ENCODE peak calls at places on chromosomes 6 and 20, in six cellular contexts. L is WTC11, Y is HEK293T, C is NCI-H1930, Q is EL, G is IMR-90. T is an unnamed sample.

GRCh38 chr6:163183791-163184190 is 230.7 kb upstream of the QKI start:
- DNase-seq in L (no peak), Y (no peak), C (no peak), Q (peak), G (no peak), T (no peak)

GRCh38 chr6:63560806-63561672 is 11.2 kb upstream of the LOC128125822 start:
- DNase-seq in L (no peak), Y (no peak), C (no peak), Q (no peak), G (peak), T (no peak)

GRCh38 chr20:17895641-17896246 is 72.8 kb downstream of the SNX5 start:
- DNase-seq in L (no peak), Y (no peak), C (no peak), Q (peak), G (peak), T (no peak)

GRCh38 chr6:169619650-169620049 is 82.2 kb downstream of the WDR27 start:
- DNase-seq in L (no peak), Y (no peak), C (no peak), Q (peak), G (peak), T (no peak)

GRCh38 chr6:45535933-45536332 is 158.2 kb upstream of the SUPT3H start:
- DNase-seq in L (no peak), Y (no peak), C (no peak), Q (no peak), G (no peak), T (no peak)

GRCh38 chr6:159390384-159390783 is 221.2 kb downstream of the FNDC1 start:
- DNase-seq in L (no peak), Y (no peak), C (no peak), Q (no peak), G (no peak), T (no peak)

GRCh38 chr6:119096683-119097310 is 18.3 kb upstream of the FAM184A start:
- DNase-seq in L (no peak), Y (no peak), C (no peak), Q (no peak), G (peak), T (no peak)

GRCh38 chr20:11901127-11901526 is 16.6 kb upstream of the BTBD3 start:
- DNase-seq in L (no peak), Y (no peak), C (no peak), Q (peak), G (peak), T (no peak)

GRCh38 chr6:166307981-166308768 is at the start of gene PRR18:
- DNase-seq in L (peak), Y (no peak), C (peak), Q (no peak), G (no peak), T (no peak)

GRCh38 chr6:166957087-166957804 is 896 bp upstream of the RNASET2 start:
- DNase-seq in L (peak), Y (no peak), C (no peak), Q (peak), G (no peak), T (no peak)

GRCh38 chr6:35197196-35197595 is 16.6 kb upstream of the SCUBE3 start:
- DNase-seq in L (no peak), Y (no peak), C (no peak), Q (no peak), G (no peak), T (no peak)

GRCh38 chr6:5950448-5950847 is 56.3 kb downstream of the NRN1 start:
- DNase-seq in L (peak), Y (peak), C (no peak), Q (peak), G (no peak), T (no peak)

GRCh38 chr20:24634855-24635254 is 165.4 kb downstream of the SYNDIG1 start:
- DNase-seq in L (no peak), Y (peak), C (no peak), Q (peak), G (peak), T (no peak)

GRCh38 chr6:26422329-26422728 is 18.0 kb upstream of the BTN3A3 start:
- DNase-seq in L (no peak), Y (no peak), C (no peak), Q (no peak), G (no peak), T (no peak)

GRCh38 chr20:14712302-14712739 is 374.9 kb upstream of the FLRT3 start:
- DNase-seq in L (no peak), Y (no peak), C (no peak), Q (peak), G (peak), T (no peak)

GRCh38 chr6:14511192-14511591 is 393.6 kb downstream of the CD83 start:
- DNase-seq in L (no peak), Y (no peak), C (no peak), Q (no peak), G (no peak), T (no peak)

GRCh38 chr6:12060780-12061619 is 48.9 kb downstream of the HIVEP1 start:
- DNase-seq in L (peak), Y (no peak), C (no peak), Q (no peak), G (peak), T (no peak)

GRCh38 chr6:30725713-30726505 is 5.8 kb downstream of the TUBB start:
- DNase-seq in L (no peak), Y (no peak), C (no peak), Q (peak), G (peak), T (no peak)

GRCh38 chr6:111118816-111119215 is 31.5 kb downstream of the SLC16A10 start:
- DNase-seq in L (no peak), Y (no peak), C (no peak), Q (peak), G (no peak), T (no peak)

GRCh38 chr20:34956751-34957472 is 1.2 kb downstream of the MYH7B start:
- DNase-seq in L (no peak), Y (no peak), C (no peak), Q (no peak), G (no peak), T (no peak)

GRCh38 chr20:46857061-46857831 is 37.4 kb upstream of the EYA2 start:
- DNase-seq in L (no peak), Y (no peak), C (no peak), Q (no peak), G (peak), T (no peak)

GRCh38 chr20:1761116-1761515 is 103.5 kb upstream of the SIRPG start:
- DNase-seq in L (no peak), Y (no peak), C (no peak), Q (peak), G (peak), T (no peak)

GRCh38 chr6:170291271-170292110 is 613 bp upstream of the DLL1 start:
- DNase-seq in L (peak), Y (no peak), C (peak), Q (peak), G (no peak), T (peak)

GRCh38 chr20:48831702-48832422 is 4.1 kb upstream of the PREX1 start:
- DNase-seq in L (no peak), Y (no peak), C (no peak), Q (peak), G (peak), T (no peak)

GRCh38 chr6:72248621-72249020 is 362.3 kb downstream of the RIMS1 start:
- DNase-seq in L (no peak), Y (no peak), C (no peak), Q (peak), G (peak), T (no peak)

GRCh38 chr20:25224941-25225340 is 22.9 kb upstream of the PYGB start:
- DNase-seq in L (no peak), Y (no peak), C (no peak), Q (no peak), G (no peak), T (no peak)

GRCh38 chr6:116422238-116422637 is 38.9 kb upstream of the CALHM6 start:
- DNase-seq in L (no peak), Y (no peak), C (no peak), Q (no peak), G (no peak), T (no peak)

GRCh38 chr6:111686249-111686997 is 80.7 kb upstream of the TRAF3IP2 start:
- DNase-seq in L (no peak), Y (no peak), C (no peak), Q (no peak), G (no peak), T (no peak)

GRCh38 chr6:11972806-11973205 is 39.3 kb upstream of the HIVEP1 start:
- DNase-seq in L (no peak), Y (no peak), C (no peak), Q (no peak), G (no peak), T (no peak)

GRCh38 chr20:5885866-5886265 is 64.5 kb downstream of the TRMT6 start:
- DNase-seq in L (no peak), Y (no peak), C (no peak), Q (no peak), G (no peak), T (no peak)

GRCh38 chr6:104771258-104771832 is 88.4 kb downstream of the HACE1 start:
- DNase-seq in L (no peak), Y (peak), C (no peak), Q (peak), G (peak), T (no peak)

GRCh38 chr20:3621111-3621510 is 42.1 kb downstream of the GFRA4 start:
- DNase-seq in L (peak), Y (no peak), C (no peak), Q (no peak), G (no peak), T (no peak)

GRCh38 chr6:23601811-23602340 is 524.1 kb upstream of the NRSN1 start:
- DNase-seq in L (no peak), Y (no peak), C (no peak), Q (peak), G (no peak), T (no peak)

GRCh38 chr6:16199792-16200191 is 38.6 kb upstream of the GMPR start:
- DNase-seq in L (no peak), Y (no peak), C (no peak), Q (no peak), G (no peak), T (no peak)

GRCh38 chr6:11113038-11113437 is 1.5 kb upstream of the ERVFRD-1 start:
- DNase-seq in L (no peak), Y (no peak), C (no peak), Q (no peak), G (no peak), T (no peak)

GRCh38 chr6:74946961-74947360 is 258.9 kb downstream of the COL12A1 start:
- DNase-seq in L (no peak), Y (no peak), C (no peak), Q (peak), G (peak), T (no peak)

GRCh38 chr6:152087701-152088100 is 280.2 kb downstream of the ESR1 start:
- DNase-seq in L (no peak), Y (no peak), C (no peak), Q (no peak), G (no peak), T (no peak)

GRCh38 chr6:63597142-63598000 is 25.1 kb downstream of the LOC128125822 start:
- DNase-seq in L (no peak), Y (no peak), C (no peak), Q (peak), G (no peak), T (no peak)

GRCh38 chr6:138162104-138162946 is 586 bp downstream of the ARFGEF3 start:
- DNase-seq in L (peak), Y (peak), C (no peak), Q (peak), G (no peak), T (no peak)

T was measured in NCI-H1417 treated with DMSO at 0.1 percent for 48 hours.